ENCODE peak calls at places on chromosomes 11 and 22, in four cellular contexts. One of them, this sample, is unnamed.

GRCh38 chr22:20727118-20728015 is 46.5 kb upstream of the SERPIND1 start:
- DNase-seq in PC-9: no peak
- DNase-seq in CD4-positive, alpha-beta memory T cell: no peak
- DNase-seq in psoas muscle: no peak
- DNase-seq in this sample: no peak

GRCh38 chr11:130609121-130610035 is 160.9 kb downstream of the ADAMTS15 start:
- DNase-seq in PC-9: no peak
- DNase-seq in psoas muscle: peak; percentile 92
- DNase-seq in CD4-positive, alpha-beta memory T cell: no peak
- DNase-seq in this sample: peak; percentile 89

GRCh38 chr11:121661796-121662508 is 209.2 kb upstream of the SORL1-AS1 start:
- DNase-seq in CD4-positive, alpha-beta memory T cell: no peak
- DNase-seq in psoas muscle: no peak
- DNase-seq in PC-9: no peak
- DNase-seq in this sample: no peak

GRCh38 chr22:31647921-31648320 is 14.1 kb downstream of the PISD start:
- DNase-seq in psoas muscle: no peak
- DNase-seq in CD4-positive, alpha-beta memory T cell: no peak
- DNase-seq in PC-9: no peak
- DNase-seq in this sample: no peak

GRCh38 chr11:73942030-73942429 is 8.8 kb upstream of the DNAJB13 start:
- DNase-seq in psoas muscle: no peak
- DNase-seq in PC-9: no peak
- DNase-seq in CD4-positive, alpha-beta memory T cell: no peak
- DNase-seq in this sample: no peak

GRCh38 chr11:121578216-121579063 is 125.7 kb upstream of the SORL1-AS1 start:
- DNase-seq in psoas muscle: no peak
- DNase-seq in CD4-positive, alpha-beta memory T cell: no peak
- DNase-seq in PC-9: no peak
- DNase-seq in this sample: no peak

GRCh38 chr11:73126804-73127480 is 15.2 kb downstream of the FCHSD2 start:
- DNase-seq in CD4-positive, alpha-beta memory T cell: no peak
- DNase-seq in psoas muscle: no peak
- DNase-seq in PC-9: no peak
- DNase-seq in this sample: no peak

GRCh38 chr11:76322593-76323341 is 58.2 kb downstream of the THAP12 start:
- DNase-seq in psoas muscle: no peak
- DNase-seq in PC-9: no peak
- DNase-seq in CD4-positive, alpha-beta memory T cell: no peak
- DNase-seq in this sample: no peak

GRCh38 chr11:70048279-70049024 is 29.7 kb upstream of the ANO1 start:
- DNase-seq in psoas muscle: no peak
- DNase-seq in CD4-positive, alpha-beta memory T cell: no peak
- DNase-seq in PC-9: peak; percentile 95
- DNase-seq in this sample: no peak

GRCh38 chr22:25113316-25113721 is 86.3 kb upstream of the CRYBB3 start:
- DNase-seq in CD4-positive, alpha-beta memory T cell: no peak
- DNase-seq in psoas muscle: peak; percentile 76
- DNase-seq in PC-9: no peak
- DNase-seq in this sample: no peak

GRCh38 chr22:46454910-46455269 is 82.5 kb downstream of the CELSR1 start:
- DNase-seq in PC-9: peak; percentile 95
- DNase-seq in CD4-positive, alpha-beta memory T cell: no peak
- DNase-seq in psoas muscle: no peak
- DNase-seq in this sample: no peak

GRCh38 chr11:2210366-2211112 is 38.9 kb upstream of the TH start:
- DNase-seq in psoas muscle: peak; percentile 26
- DNase-seq in CD4-positive, alpha-beta memory T cell: no peak
- DNase-seq in PC-9: no peak
- DNase-seq in this sample: peak; percentile 9

GRCh38 chr11:34655335-34656008 is 34.6 kb downstream of the EHF start:
- DNase-seq in PC-9: peak; percentile 77
- DNase-seq in CD4-positive, alpha-beta memory T cell: no peak
- DNase-seq in psoas muscle: no peak
- DNase-seq in this sample: no peak

GRCh38 chr11:13036235-13036634 is 27.1 kb downstream of the RASSF10 start:
- DNase-seq in CD4-positive, alpha-beta memory T cell: no peak
- DNase-seq in PC-9: no peak
- DNase-seq in psoas muscle: no peak
- DNase-seq in this sample: no peak

GRCh38 chr11:3195251-3196160 is 23.1 kb downstream of the MRGPRG start:
- DNase-seq in CD4-positive, alpha-beta memory T cell: no peak
- DNase-seq in psoas muscle: peak; percentile 59
- DNase-seq in PC-9: no peak
- DNase-seq in this sample: no peak

GRCh38 chr11:117734596-117734995 is 62.4 kb downstream of the DSCAML1 start:
- DNase-seq in PC-9: no peak
- DNase-seq in psoas muscle: no peak
- DNase-seq in CD4-positive, alpha-beta memory T cell: no peak
- DNase-seq in this sample: no peak

GRCh38 chr11:21615871-21616270 is 577.0 kb upstream of the ANO5 start:
- DNase-seq in PC-9: no peak
- DNase-seq in psoas muscle: no peak
- DNase-seq in CD4-positive, alpha-beta memory T cell: no peak
- DNase-seq in this sample: no peak

GRCh38 chr22:32841175-32841574 is 39.7 kb downstream of the TIMP3 start:
- DNase-seq in psoas muscle: no peak
- DNase-seq in PC-9: no peak
- DNase-seq in CD4-positive, alpha-beta memory T cell: no peak
- DNase-seq in this sample: no peak

GRCh38 chr11:110529043-110529442 is 99.3 kb downstream of the FDX1 start:
- DNase-seq in PC-9: peak; percentile 32
- DNase-seq in CD4-positive, alpha-beta memory T cell: no peak
- DNase-seq in psoas muscle: no peak
- DNase-seq in this sample: no peak

GRCh38 chr11:11444027-11444799 is 91.2 kb upstream of the CSNK2A3 start:
- DNase-seq in PC-9: no peak
- DNase-seq in CD4-positive, alpha-beta memory T cell: no peak
- DNase-seq in psoas muscle: no peak
- DNase-seq in this sample: no peak

GRCh38 chr11:818396-819128 is at the start of gene PNPLA2:
- DNase-seq in CD4-positive, alpha-beta memory T cell: no peak
- DNase-seq in psoas muscle: peak; percentile 78
- DNase-seq in PC-9: peak; percentile 79
- DNase-seq in this sample: peak; percentile 61

GRCh38 chr11:58591659-58592058 is 12.8 kb downstream of the ZFP91 start:
- DNase-seq in CD4-positive, alpha-beta memory T cell: no peak
- DNase-seq in psoas muscle: no peak
- DNase-seq in PC-9: no peak
- DNase-seq in this sample: no peak

GRCh38 chr11:30196400-30197206 is 34.2 kb upstream of the FSHB start:
- DNase-seq in CD4-positive, alpha-beta memory T cell: peak; percentile 14
- DNase-seq in psoas muscle: no peak
- DNase-seq in PC-9: no peak
- DNase-seq in this sample: no peak

GRCh38 chr22:19723165-19723989 is at the start of gene GP1BB:
- DNase-seq in PC-9: no peak
- DNase-seq in psoas muscle: no peak
- DNase-seq in CD4-positive, alpha-beta memory T cell: no peak
- DNase-seq in this sample: no peak

GRCh38 chr22:49242480-49242879 is 585.2 kb downstream of the BRD1 start:
- DNase-seq in CD4-positive, alpha-beta memory T cell: no peak
- DNase-seq in PC-9: no peak
- DNase-seq in psoas muscle: no peak
- DNase-seq in this sample: no peak

GRCh38 chr22:49827853-49828598 is at the start of gene BRD1:
- DNase-seq in psoas muscle: peak; percentile 75
- DNase-seq in PC-9: no peak
- DNase-seq in CD4-positive, alpha-beta memory T cell: peak; percentile 62
- DNase-seq in this sample: no peak

GRCh38 chr11:82978422-82979099 is 77.0 kb downstream of the DDIAS start:
- DNase-seq in CD4-positive, alpha-beta memory T cell: no peak
- DNase-seq in PC-9: peak; percentile 56
- DNase-seq in psoas muscle: no peak
- DNase-seq in this sample: no peak

GRCh38 chr22:23282089-23282501 is 101.8 kb downstream of the BCR start:
- DNase-seq in PC-9: peak; percentile 91
- DNase-seq in psoas muscle: peak; percentile 64
- DNase-seq in CD4-positive, alpha-beta memory T cell: no peak
- DNase-seq in this sample: peak; percentile 74
- H3K4me3 ChIP-seq in PC-9: no peak overlapping the region
- H3K4me3 ChIP-seq in psoas muscle: no peak overlapping the region
- H3K4me3 ChIP-seq in CD4-positive, alpha-beta memory T cell: no peak overlapping the region
- H3K4me3 ChIP-seq in this sample: no peak overlapping the region

GRCh38 chr11:36446135-36446534 is 63.9 kb downstream of the TRAF6 start:
- DNase-seq in psoas muscle: no peak
- DNase-seq in CD4-positive, alpha-beta memory T cell: no peak
- DNase-seq in PC-9: no peak
- DNase-seq in this sample: no peak
- H3K27ac ChIP-seq in psoas muscle: no peak overlapping the region
- H3K27ac ChIP-seq in CD4-positive, alpha-beta memory T cell: no peak overlapping the region
- H3K27ac ChIP-seq in PC-9: no peak overlapping the region
- H3K27ac ChIP-seq in this sample: no peak overlapping the region

GRCh38 chr11:111946499-111946898 is 9.4 kb downstream of the DIXDC1 start:
- DNase-seq in CD4-positive, alpha-beta memory T cell: no peak
- DNase-seq in psoas muscle: no peak
- DNase-seq in PC-9: no peak
- DNase-seq in this sample: no peak

GRCh38 chr11:111945198-111945597 is 8.1 kb downstream of the DIXDC1 start:
- DNase-seq in PC-9: no peak
- DNase-seq in CD4-positive, alpha-beta memory T cell: no peak
- DNase-seq in psoas muscle: no peak
- DNase-seq in this sample: no peak

GRCh38 chr11:111949519-111950426 is 12.6 kb downstream of the DIXDC1 start:
- DNase-seq in psoas muscle: no peak
- DNase-seq in PC-9: no peak
- DNase-seq in CD4-positive, alpha-beta memory T cell: no peak
- DNase-seq in this sample: no peak

GRCh38 chr11:111944651-111945051 is 7.5 kb downstream of the DIXDC1 start:
- DNase-seq in PC-9: peak; percentile 59
- DNase-seq in psoas muscle: no peak
- DNase-seq in CD4-positive, alpha-beta memory T cell: no peak
- DNase-seq in this sample: no peak

GRCh38 chr11:111947143-111947542 is 10.0 kb downstream of the DIXDC1 start:
- DNase-seq in psoas muscle: no peak
- DNase-seq in PC-9: no peak
- DNase-seq in CD4-positive, alpha-beta memory T cell: no peak
- DNase-seq in this sample: no peak
- H3K4me3 ChIP-seq in psoas muscle: no peak overlapping the region
- H3K4me3 ChIP-seq in PC-9: no peak overlapping the region
- H3K4me3 ChIP-seq in CD4-positive, alpha-beta memory T cell: no peak overlapping the region
- H3K4me3 ChIP-seq in this sample: no peak overlapping the region

DNA sequence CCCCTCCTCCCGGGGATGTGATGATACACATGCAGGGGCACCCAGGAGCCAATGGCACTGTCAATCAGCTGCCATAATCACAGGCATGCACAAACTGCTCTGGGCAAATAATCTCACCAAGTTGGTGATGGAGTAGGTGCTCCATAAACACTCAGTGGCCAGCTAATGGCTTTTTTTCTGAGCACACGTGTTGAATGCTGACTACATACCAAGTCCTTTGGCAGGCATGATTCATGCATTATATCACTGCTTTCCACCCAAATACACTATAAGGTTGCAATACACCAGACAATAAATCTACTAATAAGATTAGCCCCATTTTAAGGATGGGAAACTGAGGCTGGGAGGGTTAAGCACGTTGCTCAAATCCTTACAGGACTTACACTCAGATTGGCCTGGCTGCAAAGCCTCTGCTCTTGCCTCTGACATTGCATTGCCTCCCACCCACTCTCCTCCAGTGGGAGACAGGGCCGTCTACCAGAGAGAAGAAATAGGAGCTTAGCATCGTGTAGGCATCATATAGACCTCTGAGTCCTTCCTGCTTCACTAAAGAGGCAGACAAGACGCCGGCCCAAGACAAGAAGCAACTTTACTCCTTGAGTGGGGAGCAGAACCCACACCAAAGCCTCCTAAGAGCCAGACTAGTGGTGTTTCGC is 32.7 kb upstream of the ACCSL start:
- DNase-seq in psoas muscle: no peak
- DNase-seq in CD4-positive, alpha-beta memory T cell: no peak
- DNase-seq in PC-9: no peak
- DNase-seq in this sample: peak; percentile 10
- H3K27ac ChIP-seq in psoas muscle: no peak overlapping the region
- H3K27ac ChIP-seq in CD4-positive, alpha-beta memory T cell: no peak overlapping the region
- H3K27ac ChIP-seq in PC-9: no peak overlapping the region
- H3K27ac ChIP-seq in this sample: peak overlapping the region; percentile 47

GRCh38 chr11:17163296-17163695 is 44.5 kb downstream of the PIK3C2A start:
- DNase-seq in psoas muscle: no peak
- DNase-seq in CD4-positive, alpha-beta memory T cell: no peak
- DNase-seq in PC-9: no peak
- DNase-seq in this sample: no peak

GRCh38 chr11:17164361-17165246 is 43.2 kb downstream of the PIK3C2A start:
- DNase-seq in psoas muscle: no peak
- DNase-seq in PC-9: peak; percentile 36
- DNase-seq in CD4-positive, alpha-beta memory T cell: no peak
- DNase-seq in this sample: peak; percentile 40

GRCh38 chr11:17163742-17164141 is 44.0 kb downstream of the PIK3C2A start:
- DNase-seq in psoas muscle: no peak
- DNase-seq in CD4-positive, alpha-beta memory T cell: no peak
- DNase-seq in PC-9: no peak
- DNase-seq in this sample: no peak

GRCh38 chr11:17162376-17162775 is 45.4 kb downstream of the PIK3C2A start:
- DNase-seq in CD4-positive, alpha-beta memory T cell: no peak
- DNase-seq in PC-9: no peak
- DNase-seq in psoas muscle: no peak
- DNase-seq in this sample: no peak

DNA sequence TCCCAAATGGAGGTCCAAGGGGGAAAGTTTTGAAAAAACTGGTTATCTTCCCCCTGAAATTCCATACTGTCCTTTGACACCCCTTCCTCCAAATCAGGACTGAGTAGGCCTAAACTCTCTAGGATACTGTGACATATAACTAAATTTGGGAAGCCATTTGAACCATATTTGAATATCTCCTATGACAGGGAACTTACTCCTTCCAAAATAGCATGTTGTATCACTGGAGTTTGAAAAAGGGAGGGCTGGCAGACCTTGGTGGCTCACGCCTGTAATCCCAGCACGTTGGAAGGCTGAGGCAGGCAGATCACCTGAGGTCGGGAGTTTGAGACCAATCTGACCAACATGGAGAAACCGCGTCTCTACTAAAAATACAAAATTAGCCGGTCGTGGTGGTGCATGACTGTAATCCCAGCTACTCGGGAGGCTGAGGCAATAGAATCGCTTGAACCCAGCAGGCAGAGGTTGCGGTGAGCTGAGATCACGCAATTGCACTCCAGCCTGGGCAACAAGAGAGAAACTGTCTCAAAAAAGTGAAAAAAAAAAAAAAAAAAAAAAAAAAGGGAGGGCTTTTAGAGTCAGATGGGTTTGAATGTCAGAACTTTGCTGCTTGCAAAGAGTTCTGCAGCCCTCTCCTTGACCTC is 42.4 kb downstream of the PIK3C2A start:
- DNase-seq in psoas muscle: no peak
- DNase-seq in PC-9: no peak
- DNase-seq in CD4-positive, alpha-beta memory T cell: no peak
- DNase-seq in this sample: no peak
- H3K4me3 ChIP-seq in psoas muscle: no peak overlapping the region
- H3K4me3 ChIP-seq in PC-9: no peak overlapping the region
- H3K4me3 ChIP-seq in CD4-positive, alpha-beta memory T cell: no peak overlapping the region
- H3K4me3 ChIP-seq in this sample: no peak overlapping the region

DNA sequence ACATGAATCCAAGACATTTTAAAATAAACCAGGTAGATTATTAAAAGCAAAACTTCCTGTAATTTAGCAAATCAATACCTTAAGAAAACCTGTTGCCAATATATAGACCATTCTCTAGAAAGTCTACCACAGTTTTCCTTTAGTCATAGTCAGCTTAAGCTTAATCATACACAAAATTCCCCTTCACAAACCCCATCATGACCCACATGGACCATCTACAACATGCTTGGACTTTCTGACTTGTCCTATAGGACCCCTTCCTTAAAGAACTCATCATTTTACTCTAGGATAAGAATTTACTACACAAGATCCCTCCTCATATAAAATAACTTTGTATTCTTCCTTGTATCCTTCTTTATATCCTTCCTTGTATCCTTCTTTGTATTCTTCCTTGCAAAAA is 16.2 kb upstream of the RNASEH2C start:
- DNase-seq in CD4-positive, alpha-beta memory T cell: no peak
- DNase-seq in psoas muscle: no peak
- DNase-seq in PC-9: no peak
- DNase-seq in this sample: no peak
- H3K27ac ChIP-seq in CD4-positive, alpha-beta memory T cell: no peak overlapping the region
- H3K27ac ChIP-seq in psoas muscle: no peak overlapping the region
- H3K27ac ChIP-seq in PC-9: no peak overlapping the region
- H3K27ac ChIP-seq in this sample: no peak overlapping the region